ENCODE peak calls at places on chromosomes 3 and 15, in four cellular contexts. One of them, this sample, is unnamed.

GRCh38 chr3:120244834-120245225 is 40.2 kb downstream of the GPR156 start:
- DNase-seq in cardiac fibroblast: peak
- DNase-seq in activated T-cell treated with anti-CD3 and anti-CD28 coated beads, Interleukin-2, amount 50 U/mL, for 48 hours: no peak
- DNase-seq in COR-L47: no peak
- DNase-seq in this sample: no peak

GRCh38 chr15:28885630-28886430 is at the start of gene APBA2:
- DNase-seq in cardiac fibroblast: peak
- DNase-seq in activated T-cell treated with anti-CD3 and anti-CD28 coated beads, Interleukin-2, amount 50 U/mL, for 48 hours: peak
- DNase-seq in COR-L47: peak
- DNase-seq in this sample: peak

GRCh38 chr3:44476963-44477311 is 533 bp downstream of the ZNF445 start:
- DNase-seq in cardiac fibroblast: no peak
- DNase-seq in activated T-cell treated with anti-CD3 and anti-CD28 coated beads, Interleukin-2, amount 50 U/mL, for 48 hours: no peak
- DNase-seq in COR-L47: no peak
- DNase-seq in this sample: no peak

GRCh38 chr3:192825657-192826200 is 91.9 kb downstream of the MB21D2 start:
- DNase-seq in cardiac fibroblast: peak
- DNase-seq in activated T-cell treated with anti-CD3 and anti-CD28 coated beads, Interleukin-2, amount 50 U/mL, for 48 hours: no peak
- DNase-seq in COR-L47: peak
- DNase-seq in this sample: peak

GRCh38 chr3:49022751-49023171 is 840 bp downstream of the NDUFAF3 start:
- DNase-seq in cardiac fibroblast: no peak
- DNase-seq in activated T-cell treated with anti-CD3 and anti-CD28 coated beads, Interleukin-2, amount 50 U/mL, for 48 hours: peak
- DNase-seq in COR-L47: no peak
- DNase-seq in this sample: no peak

GRCh38 chr3:37400945-37401344 is 226.6 kb upstream of the LRRFIP2 start:
- DNase-seq in cardiac fibroblast: peak
- DNase-seq in activated T-cell treated with anti-CD3 and anti-CD28 coated beads, Interleukin-2, amount 50 U/mL, for 48 hours: no peak
- DNase-seq in COR-L47: no peak
- DNase-seq in this sample: peak

GRCh38 chr15:68314563-68314962 is 37.0 kb downstream of the FEM1B start:
- DNase-seq in cardiac fibroblast: no peak
- DNase-seq in activated T-cell treated with anti-CD3 and anti-CD28 coated beads, Interleukin-2, amount 50 U/mL, for 48 hours: no peak
- DNase-seq in COR-L47: no peak
- DNase-seq in this sample: peak

GRCh38 chr3:133254716-133255115 is 145.1 kb upstream of the BFSP2 start:
- DNase-seq in cardiac fibroblast: no peak
- DNase-seq in activated T-cell treated with anti-CD3 and anti-CD28 coated beads, Interleukin-2, amount 50 U/mL, for 48 hours: no peak
- DNase-seq in COR-L47: no peak
- DNase-seq in this sample: no peak

GRCh38 chr3:149091983-149092382 is 5.7 kb upstream of the HLTF start:
- DNase-seq in cardiac fibroblast: no peak
- DNase-seq in activated T-cell treated with anti-CD3 and anti-CD28 coated beads, Interleukin-2, amount 50 U/mL, for 48 hours: no peak
- DNase-seq in COR-L47: no peak
- DNase-seq in this sample: no peak

GRCh38 chr3:52920872-52921271 is 23.5 kb upstream of the STIMATE start:
- DNase-seq in cardiac fibroblast: no peak
- DNase-seq in activated T-cell treated with anti-CD3 and anti-CD28 coated beads, Interleukin-2, amount 50 U/mL, for 48 hours: no peak
- DNase-seq in COR-L47: no peak
- DNase-seq in this sample: no peak

GRCh38 chr3:69985266-69985665 is 14.3 kb upstream of the SAMMSON start:
- DNase-seq in cardiac fibroblast: no peak
- DNase-seq in activated T-cell treated with anti-CD3 and anti-CD28 coated beads, Interleukin-2, amount 50 U/mL, for 48 hours: no peak
- DNase-seq in COR-L47: no peak
- DNase-seq in this sample: no peak

This sample was measured in iris pigment epithelial cell.